ENCODE peak calls at places on chromosome 18, in ten cellular contexts. G, S, N, Y, O, I, W, E, F and A are unnamed samples.

GRCh38 chr18:23880931-23881330 is 133.6 kb upstream of the TTC39C start:
- DNase-seq in G (no peak), S (no peak), N (no peak), Y (no peak), O (no peak), I (no peak), W (no peak), E (no peak), F (no peak), A (no peak)

GRCh38 chr18:2293109-2293839 is 278.0 kb downstream of the METTL4 start:
- DNase-seq in G (no peak), S (no peak), N (no peak), Y (no peak), O (no peak), I (no peak), W (no peak), E (peak; percentile 51), F (no peak), A (no peak)

GRCh38 chr18:26574958-26575864 is 26.9 kb upstream of the KCTD1 start:
- DNase-seq in G (peak; percentile 79), S (no peak), N (no peak), Y (peak; percentile 4), O (peak; percentile 26), I (peak; percentile 20), W (peak; percentile 22), E (no peak), F (no peak), A (no peak)

GRCh38 chr18:29164020-29164706 is 987.2 kb upstream of the CDH2 start:
- DNase-seq in G (no peak), S (no peak), N (no peak), Y (peak; percentile 84), O (no peak), I (no peak), W (no peak), E (no peak), F (no peak), A (no peak)

GRCh38 chr18:14026199-14026598 is 106.0 kb downstream of the ZNF519 start:
- DNase-seq in G (no peak), S (no peak), N (no peak), Y (no peak), O (no peak), I (no peak), W (no peak), E (no peak), F (no peak), A (no peak)

GRCh38 chr18:56945171-56945863 is 201.6 kb upstream of the BOD1L2 start:
- DNase-seq in G (no peak), S (no peak), N (no peak), Y (no peak), O (no peak), I (no peak), W (no peak), E (no peak), F (no peak), A (no peak)

GRCh38 chr18:79123948-79124347 is 54.8 kb downstream of the ATP9B start:
- DNase-seq in G (no peak), S (no peak), N (no peak), Y (no peak), O (no peak), I (no peak), W (no peak), E (no peak), F (no peak), A (no peak)

GRCh38 chr18:13107074-13107473 is 111.5 kb upstream of the LDLRAD4 start:
- DNase-seq in G (no peak), S (no peak), N (no peak), Y (no peak), O (no peak), I (no peak), W (no peak), E (no peak), F (no peak), A (no peak)

GRCh38 chr18:55634545-55634944 is 46.6 kb upstream of the TCF4 start:
- DNase-seq in G (no peak), S (no peak), N (no peak), Y (peak; percentile 4), O (no peak), I (no peak), W (no peak), E (no peak), F (no peak), A (no peak)

GRCh38 chr18:49768051-49768391 is 45.3 kb downstream of the ACAA2 start:
- DNase-seq in G (peak; percentile 75), S (no peak), N (no peak), Y (peak; percentile 36), O (no peak), I (peak; percentile 29), W (no peak), E (no peak), F (no peak), A (no peak)

GRCh38 chr18:44870631-44871502 is 190.2 kb downstream of the SETBP1 start:
- DNase-seq in G (no peak), S (no peak), N (no peak), Y (no peak), O (no peak), I (no peak), W (no peak), E (no peak), F (no peak), A (no peak)

GRCh38 chr18:55346961-55347740 is 240.8 kb downstream of the TCF4 start:
- DNase-seq in G (no peak), S (no peak), N (no peak), Y (no peak), O (no peak), I (no peak), W (no peak), E (no peak), F (no peak), A (no peak)

GRCh38 chr18:11053293-11053692 is 96.1 kb downstream of the PIEZO2 start:
- DNase-seq in G (no peak), S (no peak), N (no peak), Y (no peak), O (no peak), I (no peak), W (no peak), E (no peak), F (no peak), A (no peak)

GRCh38 chr18:79513381-79514081 is 117.8 kb downstream of the NFATC1 start:
- DNase-seq in G (peak; percentile 48), S (no peak), N (peak; percentile 14), Y (no peak), O (no peak), I (no peak), W (no peak), E (no peak), F (no peak), A (no peak)

GRCh38 chr18:36634573-36635216 is 194.1 kb downstream of the TPGS2 start:
- DNase-seq in G (no peak), S (no peak), N (no peak), Y (no peak), O (no peak), I (no peak), W (no peak), E (no peak), F (no peak), A (no peak)

GRCh38 chr18:48571619-48572384 is 33.0 kb downstream of the CTIF start:
- DNase-seq in G (no peak), S (no peak), N (no peak), Y (no peak), O (no peak), I (no peak), W (no peak), E (no peak), F (no peak), A (no peak)

GRCh38 chr18:56651771-56652092 is 573 bp downstream of the WDR7 start:
- DNase-seq in G (no peak), S (no peak), N (no peak), Y (no peak), O (no peak), I (no peak), W (no peak), E (no peak), F (no peak), A (no peak)

GRCh38 chr18:44816028-44816427 is 135.3 kb downstream of the SETBP1 start:
- DNase-seq in G (no peak), S (no peak), N (no peak), Y (no peak), O (no peak), I (no peak), W (no peak), E (no peak), F (no peak), A (no peak)

GRCh38 chr18:63730788-63731187 is 28.0 kb downstream of the SERPINB11 start:
- DNase-seq in G (no peak), S (no peak), N (no peak), Y (no peak), O (no peak), I (no peak), W (no peak), E (no peak), F (no peak), A (no peak)

GRCh38 chr18:41744664-41745063 is 210.4 kb upstream of the PIK3C3 start:
- DNase-seq in G (no peak), S (no peak), N (no peak), Y (no peak), O (no peak), I (no peak), W (no peak), E (no peak), F (no peak), A (no peak)

GRCh38 chr18:45521151-45521550 is 94.1 kb upstream of the SLC14A2 start:
- DNase-seq in G (no peak), S (no peak), N (no peak), Y (peak; percentile 65), O (no peak), I (no peak), W (no peak), E (no peak), F (no peak), A (no peak)

GRCh38 chr18:47917923-47918610 is 12.4 kb downstream of the SMAD2 start:
- DNase-seq in G (no peak), S (no peak), N (no peak), Y (no peak), O (no peak), I (no peak), W (peak; percentile 31), E (no peak), F (no peak), A (no peak)

GRCh38 chr18:2914185-2914584 is 67.4 kb downstream of the EMILIN2 start:
- DNase-seq in G (peak; percentile 64), S (no peak), N (no peak), Y (no peak), O (no peak), I (no peak), W (no peak), E (no peak), F (no peak), A (no peak)

GRCh38 chr18:44036500-44036899 is 644.2 kb upstream of the SETBP1 start:
- DNase-seq in G (peak; percentile 64), S (no peak), N (no peak), Y (no peak), O (no peak), I (no peak), W (no peak), E (no peak), F (no peak), A (no peak)

GRCh38 chr18:10444314-10445006 is 10.0 kb upstream of the APCDD1 start:
- DNase-seq in G (no peak), S (no peak), N (no peak), Y (no peak), O (no peak), I (no peak), W (no peak), E (no peak), F (no peak), A (no peak)

GRCh38 chr18:59621027-59621426 is 76.2 kb downstream of the CCBE1 start:
- DNase-seq in G (no peak), S (no peak), N (no peak), Y (no peak), O (no peak), I (no peak), W (no peak), E (no peak), F (no peak), A (no peak)

GRCh38 chr18:79915161-79916127 is 36.0 kb downstream of the SLC66A2 start:
- DNase-seq in G (no peak), S (no peak), N (peak; percentile 9), Y (no peak), O (no peak), I (no peak), W (no peak), E (no peak), F (no peak), A (no peak)

GRCh38 chr18:37778417-37779165 is 213.0 kb upstream of the CELF4 start:
- DNase-seq in G (peak; percentile 82), S (no peak), N (peak; percentile 36), Y (no peak), O (peak; percentile 58), I (peak; percentile 58), W (peak; percentile 71), E (peak; percentile 2), F (no peak), A (no peak)